ENCODE peak calls at places on chromosome X, in seven cellular contexts. One of them, this sample, is unnamed.

GRCh38 chrX:109635151-109635550 is 10.2 kb upstream of the KCNE5 start:
- DNase-seq in activated CD4-positive, alpha-beta T cell treated with anti-CD3 and anti-CD28 coated beads, Interleukin-2, amount 10 ng/mL, durations not matched to agents 7 days and 5 days: no peak
- DNase-seq in OCI-LY7: peak
- DNase-seq in GM18507: no peak
- DNase-seq in H9: peak
- DNase-seq in G401: no peak
- DNase-seq in left colon: no peak
- DNase-seq in this sample: peak

GRCh38 chrX:76127341-76127740 is 45.5 kb upstream of the PBDC1 start:
- DNase-seq in activated CD4-positive, alpha-beta T cell treated with anti-CD3 and anti-CD28 coated beads, Interleukin-2, amount 10 ng/mL, durations not matched to agents 7 days and 5 days: no peak
- DNase-seq in OCI-LY7: peak
- DNase-seq in GM18507: no peak
- DNase-seq in H9: no peak
- DNase-seq in G401: no peak
- DNase-seq in left colon: no peak
- DNase-seq in this sample: no peak

GRCh38 chrX:142661696-142662095 is 364.0 kb upstream of the SPANXN4 start:
- DNase-seq in activated CD4-positive, alpha-beta T cell treated with anti-CD3 and anti-CD28 coated beads, Interleukin-2, amount 10 ng/mL, durations not matched to agents 7 days and 5 days: no peak
- DNase-seq in OCI-LY7: no peak
- DNase-seq in GM18507: no peak
- DNase-seq in H9: no peak
- DNase-seq in G401: no peak
- DNase-seq in left colon: no peak
- DNase-seq in this sample: no peak

GRCh38 chrX:132751043-132751690 is 207.3 kb downstream of the HS6ST2 start:
- DNase-seq in activated CD4-positive, alpha-beta T cell treated with anti-CD3 and anti-CD28 coated beads, Interleukin-2, amount 10 ng/mL, durations not matched to agents 7 days and 5 days: no peak
- DNase-seq in OCI-LY7: no peak
- DNase-seq in GM18507: no peak
- DNase-seq in H9: peak
- DNase-seq in G401: no peak
- DNase-seq in left colon: no peak
- DNase-seq in this sample: no peak

GRCh38 chrX:65035451-65035779 is 59.2 kb upstream of the ZC4H2 start:
- DNase-seq in activated CD4-positive, alpha-beta T cell treated with anti-CD3 and anti-CD28 coated beads, Interleukin-2, amount 10 ng/mL, durations not matched to agents 7 days and 5 days: no peak
- DNase-seq in OCI-LY7: no peak
- DNase-seq in GM18507: no peak
- DNase-seq in H9: no peak
- DNase-seq in G401: peak
- DNase-seq in left colon: no peak
- DNase-seq in this sample: peak

GRCh38 chrX:41445171-41445570 is 2.0 kb upstream of the NYX start:
- DNase-seq in activated CD4-positive, alpha-beta T cell treated with anti-CD3 and anti-CD28 coated beads, Interleukin-2, amount 10 ng/mL, durations not matched to agents 7 days and 5 days: no peak
- DNase-seq in OCI-LY7: peak
- DNase-seq in GM18507: peak
- DNase-seq in H9: no peak
- DNase-seq in G401: no peak
- DNase-seq in left colon: no peak
- DNase-seq in this sample: no peak

GRCh38 chrX:50905334-50905733 is 5.2 kb upstream of the BMP15 start:
- DNase-seq in activated CD4-positive, alpha-beta T cell treated with anti-CD3 and anti-CD28 coated beads, Interleukin-2, amount 10 ng/mL, durations not matched to agents 7 days and 5 days: peak
- DNase-seq in OCI-LY7: peak
- DNase-seq in GM18507: no peak
- DNase-seq in H9: no peak
- DNase-seq in G401: no peak
- DNase-seq in left colon: no peak
- DNase-seq in this sample: no peak

GRCh38 chrX:136237074-136237473 is 14.1 kb downstream of the MAP7D3 start:
- DNase-seq in activated CD4-positive, alpha-beta T cell treated with anti-CD3 and anti-CD28 coated beads, Interleukin-2, amount 10 ng/mL, durations not matched to agents 7 days and 5 days: no peak
- DNase-seq in OCI-LY7: no peak
- DNase-seq in GM18507: no peak
- DNase-seq in H9: no peak
- DNase-seq in G401: no peak
- DNase-seq in left colon: no peak
- DNase-seq in this sample: no peak

GRCh38 chrX:107626916-107627315 is 1.4 kb upstream of the PRPS1 start:
- DNase-seq in activated CD4-positive, alpha-beta T cell treated with anti-CD3 and anti-CD28 coated beads, Interleukin-2, amount 10 ng/mL, durations not matched to agents 7 days and 5 days: no peak
- DNase-seq in OCI-LY7: no peak
- DNase-seq in GM18507: no peak
- DNase-seq in H9: no peak
- DNase-seq in G401: no peak
- DNase-seq in left colon: no peak
- DNase-seq in this sample: no peak

GRCh38 chrX:1531106-1531890 is 5.7 kb downstream of the P2RY8 start:
- DNase-seq in activated CD4-positive, alpha-beta T cell treated with anti-CD3 and anti-CD28 coated beads, Interleukin-2, amount 10 ng/mL, durations not matched to agents 7 days and 5 days: no peak
- DNase-seq in OCI-LY7: no peak
- DNase-seq in GM18507: no peak
- DNase-seq in H9: no peak
- DNase-seq in G401: no peak
- DNase-seq in left colon: no peak
- DNase-seq in this sample: no peak

GRCh38 chrX:112662559-112663427 is 16.9 kb downstream of the LHFPL1 start:
- DNase-seq in activated CD4-positive, alpha-beta T cell treated with anti-CD3 and anti-CD28 coated beads, Interleukin-2, amount 10 ng/mL, durations not matched to agents 7 days and 5 days: no peak
- DNase-seq in OCI-LY7: no peak
- DNase-seq in GM18507: no peak
- DNase-seq in H9: no peak
- DNase-seq in G401: no peak
- DNase-seq in left colon: no peak
- DNase-seq in this sample: no peak

GRCh38 chrX:103347682-103348397 is 8.5 kb upstream of the TCEAL9 start:
- DNase-seq in activated CD4-positive, alpha-beta T cell treated with anti-CD3 and anti-CD28 coated beads, Interleukin-2, amount 10 ng/mL, durations not matched to agents 7 days and 5 days: no peak
- DNase-seq in OCI-LY7: no peak
- DNase-seq in GM18507: no peak
- DNase-seq in H9: peak
- DNase-seq in G401: no peak
- DNase-seq in left colon: no peak
- DNase-seq in this sample: no peak

GRCh38 chrX:103847174-103847870 is 15.3 kb upstream of the RAB9B start:
- DNase-seq in activated CD4-positive, alpha-beta T cell treated with anti-CD3 and anti-CD28 coated beads, Interleukin-2, amount 10 ng/mL, durations not matched to agents 7 days and 5 days: no peak
- DNase-seq in OCI-LY7: no peak
- DNase-seq in GM18507: no peak
- DNase-seq in H9: no peak
- DNase-seq in G401: no peak
- DNase-seq in left colon: no peak
- DNase-seq in this sample: no peak

GRCh38 chrX:9273744-9274143 is 191.1 kb upstream of the TBL1X start:
- DNase-seq in activated CD4-positive, alpha-beta T cell treated with anti-CD3 and anti-CD28 coated beads, Interleukin-2, amount 10 ng/mL, durations not matched to agents 7 days and 5 days: no peak
- DNase-seq in OCI-LY7: no peak
- DNase-seq in GM18507: no peak
- DNase-seq in H9: no peak
- DNase-seq in G401: no peak
- DNase-seq in left colon: no peak
- DNase-seq in this sample: no peak

GRCh38 chrX:130704053-130705038 is 198.7 kb downstream of the ENOX2 start:
- DNase-seq in activated CD4-positive, alpha-beta T cell treated with anti-CD3 and anti-CD28 coated beads, Interleukin-2, amount 10 ng/mL, durations not matched to agents 7 days and 5 days: no peak
- DNase-seq in OCI-LY7: no peak
- DNase-seq in GM18507: no peak
- DNase-seq in H9: no peak
- DNase-seq in G401: no peak
- DNase-seq in left colon: no peak
- DNase-seq in this sample: peak

GRCh38 chrX:20374866-20375530 is 108.3 kb upstream of the RPS6KA3 start:
- DNase-seq in activated CD4-positive, alpha-beta T cell treated with anti-CD3 and anti-CD28 coated beads, Interleukin-2, amount 10 ng/mL, durations not matched to agents 7 days and 5 days: no peak
- DNase-seq in OCI-LY7: peak
- DNase-seq in GM18507: no peak
- DNase-seq in H9: no peak
- DNase-seq in G401: no peak
- DNase-seq in left colon: no peak
- DNase-seq in this sample: no peak

GRCh38 chrX:107298276-107298675 is 91.9 kb downstream of the DNAAF6 start:
- DNase-seq in activated CD4-positive, alpha-beta T cell treated with anti-CD3 and anti-CD28 coated beads, Interleukin-2, amount 10 ng/mL, durations not matched to agents 7 days and 5 days: no peak
- DNase-seq in OCI-LY7: no peak
- DNase-seq in GM18507: no peak
- DNase-seq in H9: peak
- DNase-seq in G401: no peak
- DNase-seq in left colon: no peak
- DNase-seq in this sample: no peak

GRCh38 chrX:136143714-136144113 is 3.6 kb upstream of the FHL1 start:
- DNase-seq in activated CD4-positive, alpha-beta T cell treated with anti-CD3 and anti-CD28 coated beads, Interleukin-2, amount 10 ng/mL, durations not matched to agents 7 days and 5 days: no peak
- DNase-seq in OCI-LY7: no peak
- DNase-seq in GM18507: no peak
- DNase-seq in H9: no peak
- DNase-seq in G401: no peak
- DNase-seq in left colon: no peak
- DNase-seq in this sample: no peak

GRCh38 chrX:150693782-150694574 is 782 bp downstream of the MTMR1 start:
- DNase-seq in activated CD4-positive, alpha-beta T cell treated with anti-CD3 and anti-CD28 coated beads, Interleukin-2, amount 10 ng/mL, durations not matched to agents 7 days and 5 days: peak
- DNase-seq in OCI-LY7: peak
- DNase-seq in GM18507: peak
- DNase-seq in H9: peak
- DNase-seq in G401: peak
- DNase-seq in left colon: peak
- DNase-seq in this sample: peak

GRCh38 chrX:103017542-103017941 is 46.4 kb downstream of the BEX1 start:
- DNase-seq in activated CD4-positive, alpha-beta T cell treated with anti-CD3 and anti-CD28 coated beads, Interleukin-2, amount 10 ng/mL, durations not matched to agents 7 days and 5 days: no peak
- DNase-seq in OCI-LY7: no peak
- DNase-seq in GM18507: no peak
- DNase-seq in H9: no peak
- DNase-seq in G401: no peak
- DNase-seq in left colon: no peak
- DNase-seq in this sample: no peak